ENCODE peak calls at places on chromosomes 4 and X, in six cellular contexts. V is HCT116, H is HepG2, Q is GM12878, P is SK-N-SH, A is K562. I is an unnamed sample.

GRCh38 chrX:107826286-107827136 is 845 bp downstream of the MID2 start:
- DNase-seq in V (no peak), H (no peak), Q (no peak), P (peak), A (no peak), I (no peak)

GRCh38 chrX:17944833-17945497 is 83.9 kb upstream of the RAI2 start:
- DNase-seq in V (no peak), H (peak), Q (no peak), P (peak), A (peak), I (peak)

GRCh38 chr4:185488650-185489049 is 17.1 kb upstream of the CCDC110 start:
- DNase-seq in V (no peak), H (no peak), Q (no peak), P (no peak), A (no peak), I (no peak)

GRCh38 chrX:124497386-124497785 is 151.0 kb downstream of the SH2D1A start:
- DNase-seq in V (no peak), H (no peak), Q (no peak), P (no peak), A (no peak), I (no peak)

GRCh38 chr4:88975925-88976511 is 81.0 kb downstream of the FAM13A start:
- DNase-seq in V (no peak), H (no peak), Q (no peak), P (no peak), A (no peak), I (no peak)

GRCh38 chrX:34350552-34350951 is 218.4 kb upstream of the FAM47A start:
- DNase-seq in V (no peak), H (no peak), Q (no peak), P (no peak), A (no peak), I (no peak)

GRCh38 chrX:48511561-48511960 is 2.8 kb downstream of the PORCN start:
- DNase-seq in V (no peak), H (no peak), Q (no peak), P (peak), A (no peak), I (no peak)

GRCh38 chrX:83847339-83847738 is 13.6 kb upstream of the CYLC1 start:
- DNase-seq in V (no peak), H (no peak), Q (no peak), P (no peak), A (no peak), I (no peak)

GRCh38 chr4:113781439-113782040 is 20.0 kb upstream of the CAMK2D start:
- DNase-seq in V (no peak), H (no peak), Q (no peak), P (peak), A (no peak), I (no peak)

GRCh38 chr4:67727124-67727850 is 26.3 kb upstream of the UBA6 start:
- DNase-seq in V (no peak), H (no peak), Q (no peak), P (no peak), A (no peak), I (no peak)

DNA sequence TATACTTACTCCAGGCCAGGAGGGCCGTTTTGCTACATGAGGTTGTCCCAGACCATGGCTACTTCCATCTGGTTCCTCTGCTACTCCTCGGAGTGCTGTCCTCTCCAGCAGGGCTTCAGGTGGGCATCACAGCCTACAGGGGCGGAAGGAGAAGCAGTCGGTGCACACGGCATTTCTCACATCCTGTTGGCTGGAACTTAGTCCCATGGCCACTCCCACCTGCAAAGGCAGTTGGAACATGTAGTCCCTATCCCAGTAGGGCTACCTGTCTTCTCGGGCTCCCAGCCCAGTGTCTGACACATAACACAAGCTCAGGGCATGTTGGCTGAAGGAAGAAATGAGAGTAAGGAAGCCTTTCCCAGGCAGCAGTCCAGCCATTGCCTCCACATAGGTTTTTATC is 7.7 kb upstream of the STK32B start:
- DNase-seq in V (no peak), H (no peak), Q (no peak), P (no peak), A (no peak), I (no peak)
- TF ChIP-seq REST in V (no peak), H (no peak), Q (no peak), P (no peak), A (no peak), I (no peak)

DNA sequence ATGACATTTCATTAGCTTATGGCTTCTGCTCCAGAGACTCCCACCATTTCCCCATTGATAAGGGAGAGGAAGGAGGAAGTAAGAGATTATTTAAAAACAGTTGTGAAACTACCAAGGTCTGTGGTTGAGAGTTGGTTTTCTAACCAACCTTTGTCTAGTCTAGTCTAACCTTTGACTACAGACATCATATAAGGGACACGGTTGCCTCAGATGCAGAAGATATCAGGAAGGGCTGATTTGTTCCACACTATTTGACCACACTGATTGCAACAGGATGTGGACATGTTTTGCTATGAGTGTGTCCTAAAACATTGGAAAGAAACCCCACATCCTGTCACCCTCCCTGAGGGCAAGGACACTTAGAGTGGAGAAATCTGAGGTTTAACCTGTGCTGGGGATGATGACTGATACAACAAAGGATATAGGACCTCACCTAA is 53.0 kb downstream of the COQ2 start:
- DNase-seq in V (no peak), H (peak), Q (peak), P (no peak), A (no peak), I (no peak)
- TF ChIP-seq SIN3A in V (no peak), H (no peak), Q (no peak), P (no peak), A (no peak), I (no peak)

DNA sequence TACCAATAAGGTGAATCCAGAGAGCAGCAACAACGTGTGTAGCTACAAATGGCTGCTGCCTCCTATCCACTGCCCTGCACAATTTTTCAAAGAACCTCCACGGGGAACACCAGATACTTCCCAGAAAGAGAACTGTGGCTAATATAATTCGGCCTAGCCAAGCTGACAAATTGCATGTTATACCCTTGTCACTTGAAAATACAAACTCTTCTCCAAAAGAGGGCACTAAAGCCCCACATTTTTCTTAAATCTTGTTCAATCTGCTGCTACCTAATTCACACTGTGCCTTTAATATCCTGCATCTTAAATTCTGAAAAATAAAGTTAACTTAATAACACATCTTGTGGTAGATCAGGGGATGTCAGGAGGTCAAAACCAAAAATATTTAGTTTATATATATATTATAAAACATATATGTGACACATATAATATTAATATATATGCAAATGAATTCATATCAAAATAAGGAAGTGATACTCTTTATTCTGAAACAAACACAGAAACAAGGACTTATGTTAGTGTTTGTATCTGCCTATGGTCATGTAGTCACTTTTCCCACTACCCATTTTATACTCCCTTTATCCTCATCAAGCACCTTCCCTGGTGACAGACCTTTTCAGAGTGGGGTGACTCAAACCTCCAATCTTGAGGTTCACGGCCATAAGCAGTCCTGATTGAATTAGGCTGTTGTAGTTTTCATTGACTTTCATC is 24.1 kb downstream of the CT45A1 start:
- DNase-seq in V (peak), H (no peak), Q (no peak), P (no peak), A (no peak), I (no peak)
- TF ChIP-seq CTCF in V (no peak), H (no peak), Q (no peak), P (peak), A (peak), I (peak)

GRCh38 chrX:39946822-39947221 is 150.9 kb downstream of the BCOR start:
- DNase-seq in V (no peak), H (no peak), Q (no peak), P (no peak), A (no peak), I (no peak)
- TF ChIP-seq REST in V (no peak), H (no peak), Q (no peak), P (no peak), A (no peak), I (no peak)

GRCh38 chr4:96312049-96312685 is 472.3 kb downstream of the PDHA2 start:
- DNase-seq in V (no peak), H (no peak), Q (no peak), P (no peak), A (no peak), I (no peak)

GRCh38 chr4:96317924-96318323 is 478.0 kb downstream of the PDHA2 start:
- DNase-seq in V (no peak), H (no peak), Q (no peak), P (no peak), A (no peak), I (no peak)

DNA sequence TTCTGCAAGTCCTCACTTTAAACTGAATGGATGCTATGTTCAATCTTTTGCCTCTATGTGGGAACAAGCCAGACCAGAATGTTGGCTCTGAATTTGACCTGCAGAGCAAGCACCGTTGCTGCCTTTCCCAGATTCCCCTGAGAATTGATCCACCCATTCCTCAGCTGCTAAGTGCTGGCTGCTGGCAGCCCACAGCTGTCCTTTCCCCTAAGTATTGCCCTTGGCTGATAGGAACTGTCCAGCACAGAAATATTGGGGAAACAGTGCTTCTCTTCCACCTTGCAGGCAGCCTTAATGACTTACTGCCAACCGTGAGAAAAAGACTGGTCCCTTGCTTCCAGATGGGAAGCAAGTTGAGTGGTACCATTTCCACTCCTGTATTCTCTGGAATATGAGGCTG is 475.9 kb downstream of the PDHA2 start:
- DNase-seq in V (no peak), H (no peak), Q (no peak), P (no peak), A (no peak), I (no peak)
- TF ChIP-seq SIN3A in V (no peak), H (no peak), Q (no peak), P (no peak), A (no peak), I (no peak)

GRCh38 chrX:23904096-23904495 is 3.6 kb downstream of the APOO start:
- DNase-seq in V (no peak), H (no peak), Q (no peak), P (no peak), A (peak), I (no peak)

GRCh38 chrX:23900220-23900797 is 7.4 kb downstream of the APOO start:
- DNase-seq in V (no peak), H (no peak), Q (no peak), P (no peak), A (no peak), I (no peak)

GRCh38 chrX:23901805-23902204 is 5.9 kb downstream of the APOO start:
- DNase-seq in V (peak), H (peak), Q (peak), P (peak), A (peak), I (no peak)

GRCh38 chrX:23901065-23901464 is 6.7 kb downstream of the APOO start:
- DNase-seq in V (peak), H (peak), Q (no peak), P (no peak), A (no peak), I (no peak)

GRCh38 chrX:23902419-23902818 is 5.3 kb downstream of the APOO start:
- DNase-seq in V (no peak), H (peak), Q (no peak), P (peak), A (peak), I (no peak)
- TF ChIP-seq CTCF in V (peak), H (peak), Q (peak), P (peak), A (peak), I (peak)

DNA sequence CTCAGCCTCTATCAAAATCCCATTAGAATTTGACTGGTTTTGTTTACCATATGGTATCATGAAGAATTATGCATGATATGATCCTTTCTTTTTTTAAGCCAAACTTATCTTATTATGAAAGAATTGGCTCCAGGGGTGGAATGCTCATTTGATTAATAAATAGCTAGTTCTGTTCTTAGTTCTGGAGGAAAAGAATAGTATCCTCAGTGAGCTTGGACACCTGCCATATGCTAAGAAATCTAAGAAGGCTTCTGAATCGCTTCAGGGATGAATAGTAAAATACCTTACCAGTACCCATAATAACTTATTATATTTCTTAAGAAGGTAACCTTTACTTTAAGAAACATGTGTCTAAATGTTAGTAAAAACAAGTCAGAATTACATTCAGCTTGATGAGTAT is 803.6 kb downstream of the ADGRL3 start:
- DNase-seq in V (no peak), H (no peak), Q (no peak), P (no peak), A (no peak), I (no peak)
- TF ChIP-seq REST in V (no peak), H (no peak), Q (no peak), P (no peak), A (no peak), I (no peak)

GRCh38 chr4:93710101-93710846 is 118.3 kb upstream of the ATOH1 start:
- DNase-seq in V (peak), H (peak), Q (peak), P (peak), A (no peak), I (no peak)
- TF ChIP-seq SIN3A in V (no peak), H (no peak), Q (no peak), P (no peak), A (no peak), I (no peak)

GRCh38 chr4:137370699-137371098 is 161.6 kb downstream of the PCDH18 start:
- DNase-seq in V (no peak), H (no peak), Q (no peak), P (no peak), A (no peak), I (no peak)

GRCh38 chr4:137375111-137375850 is 157.0 kb downstream of the PCDH18 start:
- DNase-seq in V (no peak), H (no peak), Q (no peak), P (no peak), A (no peak), I (no peak)

GRCh38 chr4:137378393-137379290 is 153.7 kb downstream of the PCDH18 start:
- DNase-seq in V (no peak), H (no peak), Q (no peak), P (no peak), A (no peak), I (no peak)

GRCh38 chr4:137376312-137376711 is 156.0 kb downstream of the PCDH18 start:
- DNase-seq in V (no peak), H (no peak), Q (no peak), P (no peak), A (no peak), I (no peak)
- TF ChIP-seq CTCF in V (no peak), H (no peak), Q (no peak), P (no peak), A (no peak), I (no peak)

DNA sequence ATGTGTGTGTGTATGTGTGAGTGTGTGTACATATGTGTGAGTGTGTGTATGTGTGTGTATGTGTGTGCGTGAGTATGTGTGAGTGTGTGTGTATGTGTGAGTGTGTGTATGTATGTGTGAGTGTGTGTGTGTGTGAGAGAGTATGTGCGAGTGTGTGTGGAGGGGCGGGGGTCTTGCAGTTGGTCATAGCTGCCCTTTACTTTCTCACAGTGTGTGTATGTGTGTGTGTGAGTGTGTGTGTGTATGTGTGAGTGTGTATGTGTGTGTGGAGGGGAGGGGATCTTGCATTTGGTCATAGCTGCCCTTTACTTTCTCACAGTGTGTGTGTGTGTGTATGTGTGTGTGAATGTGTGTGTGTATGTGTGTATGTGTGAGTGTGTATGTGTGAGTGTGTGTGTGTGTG is 74.8 kb upstream of the ENPP6 start:
- DNase-seq in V (no peak), H (no peak), Q (no peak), P (no peak), A (no peak), I (no peak)
- TF ChIP-seq REST in V (no peak), H (no peak), Q (no peak), P (no peak), A (no peak), I (no peak)

I was measured in Panc1.